ENCODE peak calls at places on chromosomes 3 and 15, in eight cellular contexts. One of them, this sample, is unnamed.

GRCh38 chr3:149473314-149473990 is 1.0 kb upstream of the TM4SF4 start:
- DNase-seq in SJSA1: peak; percentile 43
- DNase-seq in CD4-positive, alpha-beta memory T cell: no peak
- DNase-seq in heart right ventricle: no peak
- DNase-seq in psoas muscle: peak; percentile 78
- DNase-seq in uterus: peak; percentile 40
- DNase-seq in tibial artery: peak; percentile 71
- DNase-seq in spleen: no peak
- DNase-seq in this sample: no peak

GRCh38 chr15:26091184-26091583 is 228.1 kb upstream of the ATP10A start:
- DNase-seq in psoas muscle: no peak
- DNase-seq in tibial artery: no peak
- DNase-seq in CD4-positive, alpha-beta memory T cell: no peak
- DNase-seq in uterus: no peak
- DNase-seq in spleen: no peak
- DNase-seq in heart right ventricle: no peak
- DNase-seq in SJSA1: no peak
- DNase-seq in this sample: no peak

GRCh38 chr3:43328653-43329052 is 42.3 kb downstream of the SNRK start:
- DNase-seq in tibial artery: no peak
- DNase-seq in psoas muscle: no peak
- DNase-seq in CD4-positive, alpha-beta memory T cell: no peak
- DNase-seq in heart right ventricle: no peak
- DNase-seq in spleen: no peak
- DNase-seq in SJSA1: no peak
- DNase-seq in uterus: no peak
- DNase-seq in this sample: no peak

GRCh38 chr3:13092621-13093339 is 19.6 kb upstream of the IQSEC1 start:
- DNase-seq in psoas muscle: peak; percentile 73
- DNase-seq in spleen: no peak
- DNase-seq in tibial artery: no peak
- DNase-seq in uterus: peak; percentile 50
- DNase-seq in CD4-positive, alpha-beta memory T cell: no peak
- DNase-seq in heart right ventricle: peak; percentile 78
- DNase-seq in SJSA1: no peak
- DNase-seq in this sample: no peak

GRCh38 chr3:42702066-42702951 is at the start of gene HHATL:
- DNase-seq in heart right ventricle: peak; percentile 74
- DNase-seq in spleen: no peak
- DNase-seq in uterus: no peak
- DNase-seq in SJSA1: no peak
- DNase-seq in CD4-positive, alpha-beta memory T cell: no peak
- DNase-seq in tibial artery: peak; percentile 20
- DNase-seq in psoas muscle: peak; percentile 95
- DNase-seq in this sample: no peak

GRCh38 chr3:65814883-65815578 is 223.7 kb downstream of the MAGI1 start:
- DNase-seq in tibial artery: no peak
- DNase-seq in CD4-positive, alpha-beta memory T cell: no peak
- DNase-seq in spleen: no peak
- DNase-seq in SJSA1: no peak
- DNase-seq in psoas muscle: no peak
- DNase-seq in heart right ventricle: no peak
- DNase-seq in uterus: no peak
- DNase-seq in this sample: no peak

GRCh38 chr15:57922780-57923179 is 142.7 kb downstream of the ALDH1A2 start:
- DNase-seq in heart right ventricle: peak; percentile 74
- DNase-seq in uterus: peak; percentile 77
- DNase-seq in CD4-positive, alpha-beta memory T cell: no peak
- DNase-seq in tibial artery: no peak
- DNase-seq in SJSA1: no peak
- DNase-seq in psoas muscle: peak; percentile 56
- DNase-seq in spleen: no peak
- DNase-seq in this sample: no peak

GRCh38 chr3:100245146-100245545 is 15.6 kb upstream of the TBC1D23 start:
- DNase-seq in psoas muscle: no peak
- DNase-seq in uterus: no peak
- DNase-seq in tibial artery: no peak
- DNase-seq in spleen: no peak
- DNase-seq in heart right ventricle: no peak
- DNase-seq in CD4-positive, alpha-beta memory T cell: no peak
- DNase-seq in SJSA1: no peak
- DNase-seq in this sample: no peak

GRCh38 chr3:31973081-31973480 is 8.0 kb downstream of the OSBPL10 start:
- DNase-seq in CD4-positive, alpha-beta memory T cell: no peak
- DNase-seq in tibial artery: no peak
- DNase-seq in heart right ventricle: no peak
- DNase-seq in uterus: no peak
- DNase-seq in psoas muscle: no peak
- DNase-seq in spleen: no peak
- DNase-seq in SJSA1: no peak
- DNase-seq in this sample: no peak

GRCh38 chr15:68800875-68801274 is 19.8 kb downstream of the ANP32A start:
- DNase-seq in tibial artery: no peak
- DNase-seq in heart right ventricle: no peak
- DNase-seq in uterus: no peak
- DNase-seq in SJSA1: no peak
- DNase-seq in spleen: no peak
- DNase-seq in psoas muscle: no peak
- DNase-seq in CD4-positive, alpha-beta memory T cell: no peak
- DNase-seq in this sample: no peak

GRCh38 chr3:149969110-149969944 is 1.4 kb downstream of the PFN2 start:
- DNase-seq in psoas muscle: peak; percentile 75
- DNase-seq in CD4-positive, alpha-beta memory T cell: no peak
- DNase-seq in SJSA1: peak; percentile 78
- DNase-seq in uterus: peak; percentile 39
- DNase-seq in tibial artery: peak; percentile 51
- DNase-seq in spleen: no peak
- DNase-seq in heart right ventricle: no peak
- DNase-seq in this sample: no peak

GRCh38 chr3:159854500-159855124 is 134.0 kb upstream of the IL12A start:
- DNase-seq in SJSA1: peak; percentile 90
- DNase-seq in spleen: no peak
- DNase-seq in CD4-positive, alpha-beta memory T cell: no peak
- DNase-seq in uterus: no peak
- DNase-seq in tibial artery: no peak
- DNase-seq in psoas muscle: peak; percentile 78
- DNase-seq in heart right ventricle: no peak
- DNase-seq in this sample: no peak

GRCh38 chr15:39028069-39028468 is 463.5 kb upstream of the RASGRP1 start:
- DNase-seq in tibial artery: peak; percentile 32
- DNase-seq in CD4-positive, alpha-beta memory T cell: no peak
- DNase-seq in uterus: no peak
- DNase-seq in spleen: no peak
- DNase-seq in heart right ventricle: no peak
- DNase-seq in psoas muscle: peak; percentile 75
- DNase-seq in SJSA1: peak; percentile 21
- DNase-seq in this sample: no peak

GRCh38 chr15:56042523-56042922 is 49.1 kb upstream of the NEDD4 start:
- DNase-seq in CD4-positive, alpha-beta memory T cell: no peak
- DNase-seq in tibial artery: no peak
- DNase-seq in uterus: no peak
- DNase-seq in psoas muscle: no peak
- DNase-seq in spleen: no peak
- DNase-seq in SJSA1: no peak
- DNase-seq in heart right ventricle: no peak
- DNase-seq in this sample: no peak

GRCh38 chr3:34008191-34008590 is 209.8 kb downstream of the PDCD6IP start:
- DNase-seq in SJSA1: no peak
- DNase-seq in psoas muscle: no peak
- DNase-seq in CD4-positive, alpha-beta memory T cell: no peak
- DNase-seq in heart right ventricle: no peak
- DNase-seq in uterus: no peak
- DNase-seq in spleen: no peak
- DNase-seq in tibial artery: no peak
- DNase-seq in this sample: no peak

DNA sequence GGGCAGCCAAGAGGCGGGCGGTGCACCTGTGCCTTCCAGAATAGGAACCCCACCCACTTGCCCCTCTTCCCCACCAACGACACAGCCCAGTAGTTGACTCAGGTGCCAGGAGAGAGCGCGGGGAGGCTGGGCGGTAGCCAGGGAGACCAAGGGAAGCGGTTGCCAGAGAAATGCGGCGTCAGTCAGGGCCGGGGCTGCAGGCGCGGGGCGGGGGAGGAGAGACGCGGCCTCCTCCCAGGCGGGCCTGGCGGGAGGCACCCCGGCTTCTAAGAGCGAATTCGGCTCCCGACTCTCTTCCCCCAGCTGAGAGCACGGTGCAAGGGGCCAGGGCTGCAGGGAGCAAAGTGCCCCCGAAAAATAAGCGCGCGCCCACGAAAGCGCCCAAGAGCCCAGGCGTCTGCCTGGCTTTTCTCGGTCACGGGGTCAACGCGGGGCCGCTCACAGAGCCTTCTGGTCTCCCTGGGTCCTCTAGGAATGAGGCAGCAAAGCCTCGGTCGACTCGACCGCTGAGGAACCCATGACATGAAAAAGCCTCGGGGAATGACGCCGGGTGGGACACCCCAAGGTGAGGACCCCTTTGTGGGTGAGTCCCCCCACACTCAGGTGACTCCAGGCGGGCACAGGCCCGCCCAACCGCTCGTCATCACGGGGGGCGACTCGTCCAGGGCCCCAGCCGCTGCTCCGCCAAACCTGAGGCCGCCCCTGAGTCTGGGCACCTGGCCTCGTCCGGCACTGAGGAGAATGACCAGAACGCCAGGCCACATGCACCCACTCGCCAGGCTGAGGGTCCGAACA is 716 bp downstream of the CPEB1 start:
- DNase-seq in heart right ventricle: no peak
- DNase-seq in spleen: no peak
- DNase-seq in psoas muscle: peak; percentile 53
- DNase-seq in uterus: peak; percentile 27
- DNase-seq in tibial artery: no peak
- DNase-seq in SJSA1: no peak
- DNase-seq in CD4-positive, alpha-beta memory T cell: no peak
- DNase-seq in this sample: no peak
- H3K27me3 ChIP-seq in heart right ventricle: peaks cover 71% of the 10 kb centered on the region
- H3K27me3 ChIP-seq in spleen: peaks cover 94% of the 10 kb centered on the region
- H3K27me3 ChIP-seq in psoas muscle: peaks cover 20% of the 10 kb centered on the region
- H3K27me3 ChIP-seq in uterus: no peaks in the 10 kb centered on the region
- H3K27me3 ChIP-seq in tibial artery: no peaks in the 10 kb centered on the region
- H3K27me3 ChIP-seq in SJSA1: peaks cover 24% of the 10 kb centered on the region
- H3K27me3 ChIP-seq in CD4-positive, alpha-beta memory T cell: peaks cover 21% of the 10 kb centered on the region
- H3K27me3 ChIP-seq in this sample: peaks cover 21% of the 10 kb centered on the region

DNA sequence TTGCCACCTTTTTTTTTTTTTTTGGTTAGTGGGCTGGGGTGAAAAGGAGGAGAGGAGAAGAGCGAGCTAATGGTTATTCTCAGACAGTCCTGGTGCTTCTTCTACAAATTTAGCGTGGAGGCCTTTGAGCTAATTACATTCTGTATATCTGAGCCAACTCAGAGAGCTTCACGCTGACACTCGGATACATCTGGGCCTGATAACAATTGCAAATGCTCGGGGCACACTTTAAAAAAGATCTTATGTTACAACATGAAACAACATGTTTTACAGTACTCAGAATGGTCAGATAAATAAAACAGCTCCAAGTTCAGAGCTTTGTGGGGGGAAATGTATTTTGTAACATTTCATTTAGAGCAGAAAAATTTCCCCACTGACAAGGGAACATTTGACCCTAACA is 966.9 kb upstream of the NR2F2 start:
- DNase-seq in spleen: no peak
- DNase-seq in psoas muscle: no peak
- DNase-seq in uterus: no peak
- DNase-seq in CD4-positive, alpha-beta memory T cell: no peak
- DNase-seq in heart right ventricle: no peak
- DNase-seq in SJSA1: no peak
- DNase-seq in tibial artery: no peak
- DNase-seq in this sample: no peak
- H3K9me3 ChIP-seq in spleen: peaks cover 23% of the 10 kb centered on the region
- H3K9me3 ChIP-seq in psoas muscle: no peaks in the 10 kb centered on the region
- H3K9me3 ChIP-seq in uterus: no peaks in the 10 kb centered on the region
- H3K9me3 ChIP-seq in CD4-positive, alpha-beta memory T cell: no peaks in the 10 kb centered on the region
- H3K9me3 ChIP-seq in heart right ventricle: peaks cover 23% of the 10 kb centered on the region
- H3K9me3 ChIP-seq in SJSA1: no peaks in the 10 kb centered on the region
- H3K9me3 ChIP-seq in tibial artery: no peaks in the 10 kb centered on the region
- H3K9me3 ChIP-seq in this sample: no peaks in the 10 kb centered on the region

DNA sequence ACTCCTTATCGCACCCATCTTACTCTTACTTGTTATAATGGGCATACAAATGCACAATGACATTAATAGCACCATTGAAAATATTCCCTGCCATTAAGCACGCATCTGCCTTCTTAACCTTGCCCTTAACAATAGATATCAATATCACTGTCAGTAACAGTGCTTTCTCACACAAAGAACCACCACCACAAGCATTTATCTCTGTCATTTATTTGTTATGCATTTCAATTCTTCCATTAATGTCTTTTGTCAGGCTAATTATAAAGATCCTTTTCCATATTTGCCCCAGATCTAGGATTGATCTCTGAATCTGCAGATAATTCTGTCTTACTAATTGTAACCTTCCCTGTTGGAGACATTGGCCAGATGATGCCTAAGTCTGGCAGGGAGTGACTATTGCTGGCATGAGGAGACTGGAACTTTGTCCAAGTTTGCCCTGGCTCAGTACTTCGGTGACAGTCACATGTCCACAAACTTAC is 419.6 kb upstream of the TGFBR2 start:
- DNase-seq in psoas muscle: no peak
- DNase-seq in uterus: no peak
- DNase-seq in heart right ventricle: no peak
- DNase-seq in SJSA1: no peak
- DNase-seq in spleen: no peak
- DNase-seq in CD4-positive, alpha-beta memory T cell: no peak
- DNase-seq in tibial artery: no peak
- DNase-seq in this sample: no peak
- H3K27me3 ChIP-seq in psoas muscle: no peaks in the 10 kb centered on the region
- H3K27me3 ChIP-seq in uterus: no peaks in the 10 kb centered on the region
- H3K27me3 ChIP-seq in heart right ventricle: no peaks in the 10 kb centered on the region
- H3K27me3 ChIP-seq in SJSA1: no peaks in the 10 kb centered on the region
- H3K27me3 ChIP-seq in spleen: no peaks in the 10 kb centered on the region
- H3K27me3 ChIP-seq in CD4-positive, alpha-beta memory T cell: no peaks in the 10 kb centered on the region
- H3K27me3 ChIP-seq in tibial artery: no peaks in the 10 kb centered on the region
- H3K27me3 ChIP-seq in this sample: no peaks in the 10 kb centered on the region

GRCh38 chr3:155080692-155081091 is 573 bp downstream of the MME start:
- DNase-seq in tibial artery: no peak
- DNase-seq in SJSA1: no peak
- DNase-seq in heart right ventricle: no peak
- DNase-seq in uterus: no peak
- DNase-seq in spleen: no peak
- DNase-seq in psoas muscle: no peak
- DNase-seq in CD4-positive, alpha-beta memory T cell: no peak
- DNase-seq in this sample: no peak

GRCh38 chr3:155078959-155079794 is 942 bp upstream of the MME start:
- DNase-seq in spleen: no peak
- DNase-seq in uterus: no peak
- DNase-seq in psoas muscle: no peak
- DNase-seq in heart right ventricle: no peak
- DNase-seq in tibial artery: no peak
- DNase-seq in SJSA1: peak; percentile 23
- DNase-seq in CD4-positive, alpha-beta memory T cell: no peak
- DNase-seq in this sample: no peak

GRCh38 chr3:155083313-155083905 is 3.3 kb downstream of the MME start:
- DNase-seq in tibial artery: no peak
- DNase-seq in SJSA1: no peak
- DNase-seq in spleen: no peak
- DNase-seq in heart right ventricle: no peak
- DNase-seq in uterus: no peak
- DNase-seq in psoas muscle: no peak
- DNase-seq in CD4-positive, alpha-beta memory T cell: no peak
- DNase-seq in this sample: no peak

GRCh38 chr3:155076888-155077287 is 3.2 kb upstream of the MME start:
- DNase-seq in heart right ventricle: no peak
- DNase-seq in spleen: no peak
- DNase-seq in CD4-positive, alpha-beta memory T cell: no peak
- DNase-seq in psoas muscle: no peak
- DNase-seq in tibial artery: no peak
- DNase-seq in uterus: no peak
- DNase-seq in SJSA1: no peak
- DNase-seq in this sample: no peak

GRCh38 chr3:155079795-155080546 is at the start of gene MME:
- DNase-seq in CD4-positive, alpha-beta memory T cell: no peak
- DNase-seq in SJSA1: peak; percentile 61
- DNase-seq in uterus: no peak
- DNase-seq in spleen: peak; percentile 87
- DNase-seq in heart right ventricle: peak; percentile 50
- DNase-seq in psoas muscle: peak; percentile 81
- DNase-seq in tibial artery: no peak
- DNase-seq in this sample: no peak
- H3K9me3 ChIP-seq in CD4-positive, alpha-beta memory T cell: no peaks in the 10 kb centered on the region
- H3K9me3 ChIP-seq in SJSA1: no peaks in the 10 kb centered on the region
- H3K9me3 ChIP-seq in uterus: no peaks in the 10 kb centered on the region
- H3K9me3 ChIP-seq in spleen: peaks cover 8% of the 10 kb centered on the region
- H3K9me3 ChIP-seq in heart right ventricle: peaks cover 15% of the 10 kb centered on the region
- H3K9me3 ChIP-seq in psoas muscle: peaks cover 2% of the 10 kb centered on the region
- H3K9me3 ChIP-seq in tibial artery: no peaks in the 10 kb centered on the region
- H3K9me3 ChIP-seq in this sample: no peaks in the 10 kb centered on the region

This sample was measured in effector memory CD4-positive, alpha-beta T cell.